ENCODE peak calls at places on chromosomes 7 and 10, in nine cellular contexts. F is iPS-NIHi11; I is A549; D is astrocyte of the spinal cord; Z is memory B cell; H is activated CD4-positive, alpha-beta T cell treated with anti-CD3 and anti-CD28 coated beads, Interleukin-2, amount 50 U/mL, for 24 hours; X is NCI-H460; S is HCT116; R is cardiac fibroblast. K is an unnamed sample.

GRCh38 chr7:2930310-2931033 is 86.4 kb upstream of the GNA12 start:
- DNase-seq in F (no peak), R (no peak), Z (no peak), D (no peak), I (no peak), X (no peak), S (no peak), H (no peak), K (no peak)

GRCh38 chr7:130896898-130897514 is 163.0 kb upstream of the KLF14 start:
- DNase-seq in I (peak), Z (peak), S (peak), D (peak), H (peak), R (peak), F (peak), X (peak), K (peak)

GRCh38 chr7:142798451-142799438 is 28.0 kb downstream of the PRSS2 start:
- DNase-seq in R (no peak), D (no peak), I (no peak), X (no peak), H (no peak), Z (peak), S (no peak), F (no peak), K (no peak)

GRCh38 chr7:84092207-84092606 is 102.4 kb downstream of the SEMA3A start:
- DNase-seq in R (peak), F (no peak), Z (no peak), X (peak), H (no peak), D (no peak), S (no peak), I (peak), K (no peak)

GRCh38 chr10:37937864-37938263 is 38.6 kb downstream of the ZNF25 start:
- DNase-seq in Z (no peak), R (no peak), S (no peak), D (no peak), F (no peak), I (no peak), X (no peak), H (no peak), K (no peak)

GRCh38 chr10:28375399-28376354 is 72.8 kb upstream of the MPP7 start:
- DNase-seq in F (peak), R (peak), S (peak), X (no peak), D (peak), Z (no peak), I (peak), H (no peak), K (no peak)

GRCh38 chr10:48779546-48780152 is 95.0 kb downstream of the WDFY4 start:
- DNase-seq in Z (no peak), S (no peak), X (no peak), D (no peak), I (no peak), F (no peak), H (no peak), R (no peak), K (no peak)

GRCh38 chr10:26737730-26738129 is 40.2 kb downstream of the PDSS1 start:
- DNase-seq in X (no peak), I (no peak), F (no peak), S (no peak), R (peak), Z (no peak), H (peak), D (peak), K (peak)

GRCh38 chr7:7112868-7113267 is 69.5 kb upstream of the C1GALT1 start:
- DNase-seq in X (no peak), H (no peak), D (no peak), F (no peak), R (no peak), Z (no peak), S (no peak), I (no peak), K (no peak)

GRCh38 chr7:21944616-21945373 is 904 bp downstream of the CDCA7L start:
- DNase-seq in H (no peak), X (no peak), S (peak), I (peak), Z (peak), F (peak), R (peak), D (peak), K (no peak)

GRCh38 chr7:41709621-41710020 is 6.7 kb upstream of the INHBA start:
- DNase-seq in S (no peak), I (no peak), F (no peak), X (no peak), R (peak), H (no peak), D (peak), Z (no peak), K (no peak)

GRCh38 chr7:3210531-3210930 is 90.5 kb upstream of the SDK1 start:
- DNase-seq in H (no peak), F (peak), S (no peak), X (no peak), I (no peak), Z (no peak), D (no peak), R (no peak), K (no peak)

K was measured in GM19239.